ENCODE peak calls at places on chromosomes 4 and X, in five cellular contexts. Q is H7, D is kidney tubule cell, C is mucosa of gallbladder, I is upper lobe of right lung. T is an unnamed sample.

GRCh38 chr4:104420766-104421165 is 73.9 kb downstream of the CXXC4 start:
- DNase-seq in Q (peak), D (no peak), C (no peak), I (no peak), T (no peak)

GRCh38 chr4:168993724-168994510 is 16.1 kb downstream of the CBR4 start:
- DNase-seq in Q (no peak), D (peak), C (no peak), I (no peak), T (no peak)

GRCh38 chr4:6200922-6201362 is 593 bp upstream of the JAKMIP1 start:
- DNase-seq in Q (no peak), D (no peak), C (no peak), I (no peak), T (peak)

GRCh38 chrX:130304587-130305368 is 34.9 kb upstream of the SLC25A14 start:
- DNase-seq in Q (peak), D (no peak), C (no peak), I (no peak), T (no peak)

GRCh38 chrX:367349-367748 is 19.4 kb downstream of the PPP2R3B start:
- DNase-seq in Q (no peak), D (no peak), C (no peak), I (peak), T (no peak)

GRCh38 chr4:159018062-159018629 is 84.7 kb upstream of the RAPGEF2 start:
- DNase-seq in Q (no peak), D (no peak), C (no peak), I (no peak), T (no peak)

GRCh38 chrX:38563006-38563405 is 1.7 kb downstream of the TSPAN7 start:
- DNase-seq in Q (no peak), D (no peak), C (no peak), I (no peak), T (no peak)

GRCh38 chr4:13642163-13642562 is 14.6 kb upstream of the BOD1L1 start:
- DNase-seq in Q (no peak), D (no peak), C (no peak), I (no peak), T (no peak)

GRCh38 chr4:90718926-90719325 is 591.7 kb downstream of the CCSER1 start:
- DNase-seq in Q (no peak), D (peak), C (no peak), I (no peak), T (no peak)

GRCh38 chr4:81635747-81636146 is 164.0 kb upstream of the RASGEF1B start:
- DNase-seq in Q (no peak), D (peak), C (peak), I (peak), T (peak)

GRCh38 chrX:136209016-136209738 is 42.0 kb downstream of the MAP7D3 start:
- DNase-seq in Q (peak), D (peak), C (peak), I (peak), T (peak)

GRCh38 chr4:169305651-169306050 is 34.9 kb upstream of the SH3RF1 start:
- DNase-seq in Q (no peak), D (peak), C (no peak), I (no peak), T (no peak)

GRCh38 chr4:17128268-17128667 is 229.8 kb upstream of the LDB2 start:
- DNase-seq in Q (no peak), D (no peak), C (no peak), I (no peak), T (no peak)

GRCh38 chrX:77453190-77453589 is 6.0 kb downstream of the FGF16 start:
- DNase-seq in Q (no peak), D (no peak), C (no peak), I (no peak), T (no peak)

GRCh38 chrX:40008841-40009461 is 88.8 kb downstream of the BCOR start:
- DNase-seq in Q (peak), D (peak), C (no peak), I (peak), T (peak)

GRCh38 chr4:116599859-116600258 is 485.5 kb downstream of the TRAM1L1 start:
- DNase-seq in Q (peak), D (no peak), C (no peak), I (no peak), T (no peak)

GRCh38 chr4:73844806-73845205 is 8.3 kb upstream of the PF4V1 start:
- DNase-seq in Q (no peak), D (no peak), C (no peak), I (no peak), T (no peak)

GRCh38 chrX:42472727-42473126 is 305.2 kb downstream of the PPP1R2C start:
- DNase-seq in Q (no peak), D (no peak), C (no peak), I (no peak), T (no peak)

GRCh38 chr4:150209140-150209829 is 131.0 kb downstream of the DCLK2 start:
- DNase-seq in Q (no peak), D (peak), C (peak), I (peak), T (peak)

GRCh38 chrX:39477438-39478120 is 620.2 kb downstream of the BCOR start:
- DNase-seq in Q (peak), D (peak), C (peak), I (peak), T (no peak)

GRCh38 chrX:1851527-1851926 is 236.7 kb downstream of the ASMT start:
- DNase-seq in Q (no peak), D (no peak), C (no peak), I (peak), T (no peak)

GRCh38 chrX:46444011-46444410 is 101.2 kb downstream of the ZNF674 start:
- DNase-seq in Q (no peak), D (peak), C (no peak), I (no peak), T (no peak)

GRCh38 chrX:97806238-97806637 is 922.5 kb downstream of the RPA4 start:
- DNase-seq in Q (no peak), D (peak), C (no peak), I (no peak), T (no peak)

GRCh38 chr4:74092957-74093356 is 6.0 kb downstream of the CXCL2 start:
- DNase-seq in Q (no peak), D (peak), C (no peak), I (no peak), T (no peak)

GRCh38 chr4:132642196-132642817 is 506.8 kb upstream of the PCDH10 start:
- DNase-seq in Q (peak), D (peak), C (no peak), I (no peak), T (no peak)

GRCh38 chrX:107298276-107298675 is 91.9 kb downstream of the DNAAF6 start:
- DNase-seq in Q (no peak), D (no peak), C (no peak), I (no peak), T (no peak)

GRCh38 chr4:153513596-153513995 is 47.4 kb downstream of the TMEM131L start:
- DNase-seq in Q (no peak), D (peak), C (no peak), I (no peak), T (no peak)

GRCh38 chr4:17662694-17663093 is 48.3 kb downstream of the MED28 start:
- DNase-seq in Q (no peak), D (peak), C (no peak), I (no peak), T (no peak)

GRCh38 chr4:110119880-110120279 is 78.5 kb downstream of the ELOVL6 start:
- DNase-seq in Q (no peak), D (peak), C (no peak), I (no peak), T (no peak)